ENCODE peak calls at places on chromosome 15, in eight cellular contexts. Y is activated naive CD4-positive, alpha-beta T cell; F is RCC 7860; Z is HTR-8/SVneo; A is epithelial cell of esophagus; M is AG08395; R is naive thymus-derived CD4-positive, alpha-beta T cell; P is SHP77. V is an unnamed sample.

GRCh38 chr15:96002890-96003859 is 327.3 kb upstream of the NR2F2 start:
- DNase-seq in M (no peak), R (no peak), A (no peak), F (no peak), Z (no peak), P (no peak), Y (no peak), V (no peak)

GRCh38 chr15:73818308-73818985 is 54.9 kb upstream of the TBC1D21 start:
- DNase-seq in F (no peak), Z (no peak), P (no peak), Y (no peak), A (no peak), R (no peak), M (no peak), V (no peak)

GRCh38 chr15:31160740-31161495 is 59.4 kb upstream of the TRPM1 start:
- DNase-seq in P (no peak), M (no peak), R (no peak), F (no peak), Y (no peak), Z (no peak), A (no peak), V (no peak)

GRCh38 chr15:34001536-34001935 is 33.2 kb downstream of the CHRM5 start:
- DNase-seq in F (no peak), P (no peak), Z (no peak), R (no peak), Y (no peak), A (peak), M (no peak), V (no peak)

GRCh38 chr15:48031466-48031865 is 89.3 kb upstream of the SLC24A5 start:
- DNase-seq in F (no peak), A (no peak), R (no peak), M (no peak), Z (no peak), Y (no peak), P (no peak), V (no peak)

GRCh38 chr15:41203395-41203794 is 27.2 kb downstream of the EXD1 start:
- DNase-seq in M (no peak), R (no peak), P (no peak), Z (no peak), Y (no peak), A (no peak), F (no peak), V (no peak)

GRCh38 chr15:44593042-44593736 is 56.2 kb downstream of the EIF3J start:
- DNase-seq in M (no peak), A (peak), F (no peak), Z (peak), P (no peak), Y (no peak), R (peak), V (no peak)

GRCh38 chr15:34810455-34811146 is 15.3 kb upstream of the ACTC1 start:
- DNase-seq in Y (no peak), A (peak), R (no peak), Z (peak), P (no peak), M (peak), F (peak), V (no peak)

GRCh38 chr15:92393287-92393993 is at the start of gene ST8SIA2:
- DNase-seq in P (no peak), M (peak), F (no peak), A (peak), Z (no peak), Y (no peak), R (no peak), V (no peak)

GRCh38 chr15:87597346-87598052 is 659.0 kb downstream of the NTRK3 start:
- DNase-seq in F (peak), A (no peak), P (no peak), Y (no peak), M (no peak), Z (no peak), R (peak), V (no peak)

GRCh38 chr15:33398555-33398954 is 87.8 kb downstream of the RYR3 start:
- DNase-seq in P (no peak), M (no peak), A (no peak), F (no peak), R (no peak), Y (no peak), Z (no peak), V (no peak)

GRCh38 chr15:68415501-68416157 is 16.3 kb downstream of the ITGA11 start:
- DNase-seq in M (no peak), R (no peak), Y (no peak), F (no peak), P (no peak), Z (no peak), A (no peak), V (no peak)

GRCh38 chr15:48086582-48086981 is 34.2 kb upstream of the SLC24A5 start:
- DNase-seq in R (no peak), M (peak), F (no peak), A (no peak), Y (no peak), P (no peak), Z (no peak), V (no peak)

GRCh38 chr15:69289312-69290146 is 9.2 kb upstream of the PAQR5 start:
- DNase-seq in Y (no peak), P (no peak), R (no peak), F (no peak), A (no peak), Z (no peak), M (no peak), V (no peak)

GRCh38 chr15:52191207-52191606 is at the start of gene GNB5:
- DNase-seq in P (no peak), Y (no peak), Z (no peak), M (no peak), F (no peak), A (no peak), R (no peak), V (no peak)

GRCh38 chr15:75921732-75922703 is 18.3 kb downstream of the FBXO22 start:
- DNase-seq in P (peak), F (no peak), R (peak), A (peak), M (peak), Z (no peak), Y (no peak), V (no peak)

GRCh38 chr15:65212097-65212496 is 824 bp upstream of the CILP start:
- DNase-seq in Z (no peak), F (no peak), R (peak), P (peak), A (peak), M (no peak), Y (no peak), V (no peak)

GRCh38 chr15:72796515-72797337 is 13.2 kb upstream of the ADPGK start:
- DNase-seq in P (no peak), M (peak), Y (no peak), R (peak), Z (peak), F (no peak), A (peak), V (no peak)

GRCh38 chr15:20376872-20377271 is 164.7 kb downstream of the GOLGA6L6 start:
- DNase-seq in P (no peak), Z (no peak), R (no peak), M (no peak), Y (no peak), F (no peak), A (no peak), V (no peak)

GRCh38 chr15:94174399-94174802 is 57.0 kb upstream of the MCTP2 start:
- DNase-seq in F (peak), Y (no peak), P (no peak), A (peak), Z (peak), M (peak), R (no peak), V (no peak)

GRCh38 chr15:83475551-83475950 is 28.4 kb downstream of the SH3GL3 start:
- DNase-seq in R (no peak), Z (peak), F (peak), P (no peak), A (peak), M (peak), Y (no peak), V (no peak)

GRCh38 chr15:45114076-45114750 is at the start of the genes DUOX2 and DUOXA2:
- DNase-seq in Z (no peak), P (no peak), M (no peak), A (no peak), R (no peak), F (no peak), Y (no peak), V (no peak)